ENCODE peak calls at places on chromosomes 4 and X, in nine cellular contexts. U is left ventricle myocardium inferior, I is WERI-Rb-1, E is left lung, F is HCT116, P is lower lobe of right lung, Q is fibroblast of lung, B is cardiac muscle cell, O is adrenal gland. J is an unnamed sample.

GRCh38 chr4:140870427-140870826 is 114.2 kb upstream of the TBC1D9 start:
- DNase-seq in E (no peak), P (no peak), B (no peak), U (no peak), F (no peak), Q (no peak), O (no peak), I (no peak), J (no peak)

GRCh38 chr4:25221377-25221776 is 12.5 kb upstream of the PI4K2B start:
- DNase-seq in Q (no peak), B (no peak), O (no peak), F (no peak), I (no peak), U (no peak), P (no peak), E (no peak), J (no peak)

GRCh38 chr4:179521937-179522336 is 2079.7 kb upstream of the AGA start:
- DNase-seq in I (no peak), B (no peak), P (no peak), E (no peak), U (no peak), F (no peak), Q (peak; percentile 13), O (no peak), J (no peak)

GRCh38 chr4:7828926-7829325 is 110.7 kb downstream of the AFAP1 start:
- DNase-seq in P (no peak), B (no peak), U (no peak), E (no peak), F (no peak), I (no peak), Q (peak; percentile 77), O (no peak), J (no peak)

GRCh38 chrX:140092121-140092520 is 126.8 kb upstream of the CXorf66 start:
- DNase-seq in I (no peak), Q (no peak), P (no peak), B (no peak), E (no peak), F (no peak), U (no peak), O (no peak), J (no peak)

GRCh38 chr4:149715822-149716585 is 99.6 kb downstream of the IQCM start:
- DNase-seq in O (no peak), I (no peak), P (no peak), F (no peak), U (no peak), B (no peak), E (no peak), Q (no peak), J (no peak)

GRCh38 chr4:72449705-72450104 is 119.3 kb downstream of the ADAMTS3 start:
- DNase-seq in F (no peak), B (no peak), I (no peak), U (no peak), P (no peak), Q (no peak), O (no peak), E (no peak), J (no peak)

GRCh38 chrX:71224969-71225368 is 1.9 kb downstream of the GJB1 start:
- DNase-seq in B (no peak), I (no peak), O (no peak), U (no peak), E (no peak), F (no peak), P (no peak), Q (no peak), J (no peak)

GRCh38 chr4:76589402-76589801 is 154.4 kb downstream of the SHROOM3 start:
- DNase-seq in P (no peak), O (no peak), E (no peak), F (no peak), Q (peak; percentile 69), B (no peak), U (no peak), I (no peak), J (peak; percentile 17)

DNA sequence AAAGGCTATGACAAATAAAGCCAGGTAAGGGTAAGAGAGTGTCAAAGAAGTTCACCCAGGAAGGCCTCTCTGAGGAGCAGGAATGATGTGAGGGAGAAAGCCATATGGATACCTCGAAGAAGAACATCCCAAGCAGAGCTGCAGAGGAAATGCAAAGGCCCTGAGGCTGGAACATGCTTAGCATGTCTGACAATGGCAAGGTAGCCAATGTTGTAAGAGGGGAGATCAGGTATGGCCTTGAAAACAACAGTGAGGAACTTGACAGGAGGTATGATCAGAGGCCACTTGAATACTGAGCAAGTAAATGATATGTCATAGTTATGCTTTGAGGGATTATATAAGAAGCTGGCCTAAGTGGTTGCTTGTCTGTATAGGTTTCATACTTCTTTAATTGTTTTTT is 3.8 kb downstream of the SCFD2 start:
- DNase-seq in E (no peak), U (no peak), F (no peak), O (no peak), B (no peak), Q (no peak), I (no peak), P (no peak), J (no peak)
- TF ChIP-seq CTCF in E (no peak), U (no peak), F (no peak), O (no peak), B (no peak), Q (no peak), I (no peak), P (no peak), J (no peak)

GRCh38 chr4:20904966-20905365 is 204.7 kb downstream of the PACRGL start:
- DNase-seq in P (no peak), B (no peak), I (no peak), O (no peak), F (no peak), U (no peak), E (no peak), Q (no peak), J (no peak)
- H3K27ac ChIP-seq in P (no peak overlapping the region), B (no peak overlapping the region), I (no peak overlapping the region), O (no peak overlapping the region), F (no peak overlapping the region), U (no peak overlapping the region), E (no peak overlapping the region), Q (no peak overlapping the region), J (no peak overlapping the region)

DNA sequence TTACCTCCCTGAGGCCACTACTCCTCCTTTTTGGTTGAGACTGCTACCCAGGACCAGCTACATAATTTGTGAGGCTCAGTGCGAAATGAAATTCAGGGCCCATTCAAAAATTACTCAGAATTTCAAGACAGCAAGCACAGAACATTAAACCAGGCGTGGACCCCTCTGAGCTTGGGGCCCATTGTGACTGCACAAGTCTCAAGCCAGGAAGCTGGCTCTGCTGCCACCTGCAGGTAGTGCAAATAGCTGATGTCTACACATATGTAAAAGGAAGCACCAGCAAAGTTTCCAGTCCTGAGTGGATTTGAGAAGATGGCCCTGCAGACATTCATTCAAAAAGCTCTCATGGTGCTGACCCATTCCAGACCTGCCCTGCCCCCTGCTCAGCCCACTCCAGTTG is 213.4 kb upstream of the LNX1 start:
- DNase-seq in O (peak; percentile 65), P (peak; percentile 65), E (peak; percentile 46), I (peak; percentile 8), F (peak; percentile 24), B (no peak), Q (no peak), U (no peak), J (peak; percentile 18)
- TF ChIP-seq CTCF in O (peak; percentile 21), P (peak; percentile 55), E (peak; percentile 31), I (peak; percentile 24), F (peak; percentile 61), B (peak; percentile 39), Q (no peak), U (peak; percentile 58), J (peak; percentile 18)

GRCh38 chrX:23902419-23902818 is 5.3 kb downstream of the APOO start:
- DNase-seq in I (no peak), E (no peak), Q (peak; percentile 80), F (no peak), P (no peak), O (no peak), U (no peak), B (peak; percentile 67), J (peak; percentile 22)

GRCh38 chrX:23904096-23904495 is 3.6 kb downstream of the APOO start:
- DNase-seq in I (no peak), F (no peak), P (no peak), Q (no peak), U (no peak), E (no peak), B (no peak), O (no peak), J (no peak)

GRCh38 chrX:23900220-23900797 is 7.4 kb downstream of the APOO start:
- DNase-seq in P (no peak), F (no peak), E (no peak), O (peak; percentile 61), U (no peak), B (no peak), I (peak; percentile 70), Q (no peak), J (no peak)

GRCh38 chrX:23901065-23901464 is 6.7 kb downstream of the APOO start:
- DNase-seq in Q (peak; percentile 46), P (no peak), E (peak; percentile 36), O (no peak), U (no peak), I (no peak), B (no peak), F (peak; percentile 73), J (peak; percentile 73)

GRCh38 chrX:23901805-23902204 is 5.9 kb downstream of the APOO start:
- DNase-seq in U (no peak), F (peak; percentile 67), I (peak; percentile 36), O (peak; percentile 80), P (no peak), B (peak; percentile 87), Q (peak; percentile 87), E (no peak), J (peak; percentile 20)
- H3K27ac ChIP-seq in U (peak overlapping the region; percentile 81), F (peak overlapping the region; percentile 81), I (no peak overlapping the region), O (peak overlapping the region; percentile 34), P (peak overlapping the region; percentile 73), B (peak overlapping the region; percentile 76), Q (peak overlapping the region; percentile 13), E (peak overlapping the region; percentile 80), J (peak overlapping the region; percentile 90)

GRCh38 chrX:85051627-85052026 is 48.0 kb downstream of the APOOL start:
- DNase-seq in F (no peak), Q (no peak), P (no peak), E (no peak), O (no peak), I (no peak), B (no peak), U (no peak), J (no peak)

GRCh38 chrX:85052207-85052606 is 48.5 kb downstream of the APOOL start:
- DNase-seq in F (no peak), B (no peak), O (no peak), U (no peak), P (no peak), E (no peak), Q (peak; percentile 39), I (no peak), J (peak; percentile 0)

DNA sequence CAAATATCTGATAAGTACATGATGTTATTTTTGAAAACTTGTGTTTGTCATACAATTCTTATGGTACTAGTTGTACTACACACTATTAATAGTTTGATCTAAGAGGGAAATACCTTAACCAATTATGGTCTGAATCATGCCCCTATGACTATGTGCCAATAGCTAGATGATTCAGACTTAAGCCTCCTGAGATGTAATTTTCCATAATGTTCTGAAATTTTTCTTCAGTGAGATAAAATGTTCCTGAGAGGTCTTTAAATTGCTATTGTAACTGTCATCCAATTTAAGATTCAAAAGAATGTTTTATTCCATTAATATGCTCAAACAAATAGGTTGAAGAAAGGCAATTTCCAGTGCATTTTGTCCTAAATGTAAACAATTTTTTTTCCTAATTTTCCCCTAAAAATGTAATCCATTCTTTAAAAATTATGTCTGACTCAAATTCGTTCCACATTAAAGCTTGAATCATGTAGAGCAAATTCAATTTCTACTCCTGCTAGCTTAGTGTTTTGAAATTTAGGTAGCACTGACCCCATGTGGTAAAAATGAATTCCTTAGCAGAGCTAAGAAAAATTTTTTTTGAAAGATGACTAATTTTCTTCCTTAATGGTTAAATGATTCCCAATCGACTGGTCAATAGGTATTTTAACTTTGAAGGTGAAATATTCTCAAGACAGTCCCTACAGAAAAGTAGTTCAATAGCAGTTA is 49.1 kb downstream of the APOOL start:
- DNase-seq in O (no peak), P (no peak), I (no peak), E (no peak), B (no peak), Q (peak; percentile 81), F (peak; percentile 15), U (no peak), J (peak; percentile 30)
- TF ChIP-seq CTCF in O (peak; percentile 22), P (no peak), I (no peak), E (peak; percentile 8), B (peak; percentile 31), Q (peak; percentile 14), F (no peak), U (peak; percentile 43), J (peak; percentile 44)

J was measured in RWPE1.